ENCODE peak calls at places on chromosome 5, in six cellular contexts. S is A549, U is endothelial cell of umbilical vein, X is K562, T is HepG2, W is GM12878. A is an unnamed sample.

GRCh38 chr5:102421647-102422046 is 77.2 kb downstream of the SLCO6A1 start:
- DNase-seq in X (no peak), U (no peak), T (peak), S (no peak), W (no peak), A (no peak)

GRCh38 chr5:125766706-125767105 is 656.5 kb upstream of the GRAMD2B start:
- DNase-seq in U (no peak), S (no peak), T (no peak), X (no peak), W (no peak), A (no peak)

GRCh38 chr5:83844320-83845068 is 123.8 kb upstream of the HAPLN1 start:
- DNase-seq in W (peak), X (no peak), U (no peak), S (peak), T (no peak), A (peak)

GRCh38 chr5:111787006-111787405 is 30.0 kb upstream of the NREP start:
- DNase-seq in W (no peak), S (no peak), T (no peak), X (no peak), U (no peak), A (no peak)

GRCh38 chr5:97049175-97049574 is 93.2 kb downstream of the LIX1 start:
- DNase-seq in W (no peak), T (no peak), S (no peak), X (no peak), U (no peak), A (no peak)

GRCh38 chr5:60509519-60509918 is 190.4 kb downstream of the DEPDC1B start:
- DNase-seq in S (no peak), U (no peak), W (no peak), X (no peak), T (no peak), A (no peak)

GRCh38 chr5:149838881-149839739 is 105.5 kb downstream of the PDE6A start:
- DNase-seq in W (no peak), T (no peak), X (no peak), S (peak), U (no peak), A (no peak)

GRCh38 chr5:189976-190365 is 1.3 kb upstream of the LRRC14B start:
- DNase-seq in S (no peak), U (no peak), T (no peak), X (peak), W (no peak), A (no peak)

GRCh38 chr5:77129386-77129785 is 42.3 kb upstream of the ZBED3 start:
- DNase-seq in S (peak), W (no peak), X (no peak), U (peak), T (peak), A (peak)

GRCh38 chr5:110477923-110478322 is 248.5 kb downstream of the TMEM232 start:
- DNase-seq in X (no peak), S (no peak), U (no peak), W (no peak), T (no peak), A (no peak)

GRCh38 chr5:13558408-13558807 is 386.1 kb downstream of the DNAH5 start:
- DNase-seq in W (no peak), T (no peak), U (no peak), X (no peak), S (no peak), A (no peak)

GRCh38 chr5:1649554-1649953 is 125.8 kb upstream of the LPCAT1 start:
- DNase-seq in W (no peak), T (no peak), U (no peak), S (no peak), X (no peak), A (no peak)

GRCh38 chr5:3103241-3103855 is 351.9 kb upstream of the IRX2 start:
- DNase-seq in T (no peak), U (no peak), S (no peak), X (no peak), W (no peak), A (peak)

GRCh38 chr5:160923431-160923830 is 71.4 kb upstream of the ATP10B start:
- DNase-seq in X (no peak), W (no peak), T (peak), S (no peak), U (no peak), A (no peak)

GRCh38 chr5:127699416-127699815 is 3.8 kb upstream of the CCDC192 start:
- DNase-seq in S (no peak), W (no peak), X (no peak), U (no peak), T (no peak), A (no peak)

GRCh38 chr5:88548136-88548535 is 279.5 kb upstream of the TMEM161B start:
- DNase-seq in U (no peak), S (no peak), W (no peak), X (no peak), T (no peak), A (no peak)

GRCh38 chr5:180831139-180832080 is 28.8 kb upstream of the MGAT1 start:
- DNase-seq in T (no peak), X (peak), W (no peak), U (peak), S (peak), A (peak)
- TF ChIP-seq CTCF in T (no peak), X (no peak), W (no peak), U (no peak), S (no peak), A (no peak)

GRCh38 chr5:76083555-76084495 is 642 bp downstream of the SV2C start:
- DNase-seq in W (no peak), S (no peak), T (no peak), X (no peak), U (no peak), A (no peak)
- TF ChIP-seq MYC in W (no peak), S (no peak), T (no peak), X (no peak), U (no peak), A (no peak)

GRCh38 chr5:173671121-173671949 is 54.9 kb upstream of the BOD1 start:
- DNase-seq in S (no peak), W (no peak), T (peak), U (no peak), X (no peak), A (peak)
- TF ChIP-seq POLR2A in S (no peak), W (no peak), T (no peak), U (no peak), X (no peak), A (no peak)

GRCh38 chr5:139749242-139749641 is 46.4 kb upstream of the PSD2 start:
- DNase-seq in U (no peak), S (no peak), W (no peak), X (no peak), T (no peak), A (no peak)

GRCh38 chr5:139746691-139747582 is 48.7 kb upstream of the PSD2 start:
- DNase-seq in T (no peak), U (no peak), S (no peak), W (peak), X (peak), A (peak)

GRCh38 chr5:139745800-139746690 is 49.6 kb upstream of the PSD2 start:
- DNase-seq in X (peak), S (peak), T (peak), U (peak), W (no peak), A (peak)

GRCh38 chr5:139747583-139748504 is 47.8 kb upstream of the PSD2 start:
- DNase-seq in X (peak), U (peak), T (no peak), S (no peak), W (no peak), A (peak)

GRCh38 chr5:139748505-139748826 is 47.1 kb upstream of the PSD2 start:
- DNase-seq in S (no peak), X (no peak), W (no peak), U (no peak), T (no peak), A (no peak)
- TF ChIP-seq CTCF in S (no peak), X (no peak), W (no peak), U (no peak), T (no peak), A (no peak)

GRCh38 chr5:72598461-72599433 is 91.5 kb upstream of the ZNF366 start:
- DNase-seq in T (peak), U (peak), W (no peak), X (no peak), S (no peak), A (peak)

GRCh38 chr5:72596956-72597355 is 89.7 kb upstream of the ZNF366 start:
- DNase-seq in S (no peak), T (no peak), W (no peak), U (peak), X (peak), A (no peak)

GRCh38 chr5:72600401-72600981 is 93.3 kb upstream of the ZNF366 start:
- DNase-seq in T (no peak), X (no peak), U (peak), W (no peak), S (peak), A (peak)

GRCh38 chr5:72599519-72600400 is 92.5 kb upstream of the ZNF366 start:
- DNase-seq in U (peak), W (no peak), T (no peak), X (no peak), S (peak), A (no peak)

DNA sequence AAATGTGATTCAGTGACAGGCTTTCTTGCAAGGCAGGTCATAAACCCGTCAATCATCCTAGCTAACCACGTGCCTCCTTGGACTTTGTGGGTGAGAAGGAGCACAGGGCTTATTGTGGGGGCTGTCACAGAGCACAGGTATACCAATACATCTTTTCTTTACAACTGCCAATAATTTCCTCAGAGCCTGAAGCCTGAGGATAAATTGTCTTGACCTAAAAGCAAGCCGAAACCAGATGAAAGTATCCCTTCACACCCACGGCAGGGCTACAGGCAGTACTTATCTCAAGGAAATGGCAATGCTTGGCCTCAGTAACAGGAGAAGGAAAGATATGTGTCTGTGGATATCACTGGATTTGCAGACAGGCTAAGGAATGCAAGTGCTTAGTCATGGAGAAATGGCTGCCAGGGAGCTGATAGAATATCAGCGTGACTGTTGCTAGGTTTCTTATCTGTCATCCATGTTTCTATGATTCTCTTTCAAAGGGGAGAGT is 90.3 kb upstream of the ZNF366 start:
- DNase-seq in U (peak), W (no peak), S (peak), X (peak), T (no peak), A (no peak)
- TF ChIP-seq MYC in U (no peak), W (no peak), S (no peak), X (no peak), T (no peak), A (no peak)

GRCh38 chr5:36723921-36724320 is 117.5 kb downstream of the SLC1A3 start:
- DNase-seq in U (no peak), S (no peak), X (no peak), T (no peak), W (peak), A (peak)

GRCh38 chr5:36726317-36726716 is 119.9 kb downstream of the SLC1A3 start:
- DNase-seq in W (no peak), X (no peak), T (no peak), U (no peak), S (no peak), A (no peak)

GRCh38 chr5:36722913-36723312 is 116.5 kb downstream of the SLC1A3 start:
- DNase-seq in U (no peak), T (no peak), W (peak), X (no peak), S (no peak), A (no peak)

GRCh38 chr5:36726767-36727166 is 120.4 kb downstream of the SLC1A3 start:
- DNase-seq in S (no peak), X (no peak), W (no peak), U (no peak), T (no peak), A (no peak)

DNA sequence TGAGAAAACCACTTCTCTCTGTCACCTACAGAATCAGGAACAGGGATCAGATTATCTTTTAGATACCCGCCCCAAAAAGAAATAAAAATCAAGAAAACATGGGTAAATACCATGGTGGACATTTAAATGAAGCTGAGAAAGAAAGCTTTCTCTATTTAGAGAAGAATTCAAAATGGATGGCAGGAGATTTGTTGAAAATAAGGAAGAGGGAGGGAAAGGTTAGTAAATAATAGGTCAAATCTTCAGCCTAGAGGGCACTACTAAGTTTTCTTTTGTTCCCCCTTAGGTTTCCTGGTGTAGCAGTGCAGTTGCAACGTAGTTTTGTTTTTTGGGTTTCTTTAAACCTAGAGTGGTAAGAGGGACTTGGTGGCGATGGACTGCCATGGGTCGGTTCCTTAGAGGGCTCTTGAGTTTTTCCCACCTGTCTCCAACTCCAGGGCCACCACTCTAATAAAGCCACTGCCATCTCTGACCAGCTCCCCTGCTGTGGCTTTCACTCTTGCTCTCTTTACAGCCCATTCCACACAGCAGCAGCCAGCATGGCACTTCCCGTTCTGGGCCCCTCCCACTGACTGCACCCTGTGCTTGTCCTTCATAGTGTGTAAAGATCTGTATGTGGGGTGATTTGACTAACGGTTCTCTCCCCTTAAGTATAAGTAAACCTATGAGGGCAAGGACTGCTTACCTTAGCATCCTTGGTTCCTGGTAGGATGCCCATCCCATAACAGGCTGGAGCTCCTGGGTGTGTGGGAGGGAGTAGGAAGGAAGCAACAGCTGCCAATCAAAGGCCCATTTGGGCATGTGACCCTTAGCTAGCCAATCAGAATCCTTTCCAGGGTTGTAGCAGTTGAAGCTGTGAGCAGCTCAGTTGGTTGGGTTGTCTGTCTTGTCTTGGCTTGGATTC is 118.3 kb downstream of the SLC1A3 start:
- DNase-seq in U (no peak), T (no peak), S (peak), X (peak), W (peak), A (peak)
- TF ChIP-seq POLR2A in U (no peak), T (no peak), S (no peak), X (no peak), W (peak), A (peak)

DNA sequence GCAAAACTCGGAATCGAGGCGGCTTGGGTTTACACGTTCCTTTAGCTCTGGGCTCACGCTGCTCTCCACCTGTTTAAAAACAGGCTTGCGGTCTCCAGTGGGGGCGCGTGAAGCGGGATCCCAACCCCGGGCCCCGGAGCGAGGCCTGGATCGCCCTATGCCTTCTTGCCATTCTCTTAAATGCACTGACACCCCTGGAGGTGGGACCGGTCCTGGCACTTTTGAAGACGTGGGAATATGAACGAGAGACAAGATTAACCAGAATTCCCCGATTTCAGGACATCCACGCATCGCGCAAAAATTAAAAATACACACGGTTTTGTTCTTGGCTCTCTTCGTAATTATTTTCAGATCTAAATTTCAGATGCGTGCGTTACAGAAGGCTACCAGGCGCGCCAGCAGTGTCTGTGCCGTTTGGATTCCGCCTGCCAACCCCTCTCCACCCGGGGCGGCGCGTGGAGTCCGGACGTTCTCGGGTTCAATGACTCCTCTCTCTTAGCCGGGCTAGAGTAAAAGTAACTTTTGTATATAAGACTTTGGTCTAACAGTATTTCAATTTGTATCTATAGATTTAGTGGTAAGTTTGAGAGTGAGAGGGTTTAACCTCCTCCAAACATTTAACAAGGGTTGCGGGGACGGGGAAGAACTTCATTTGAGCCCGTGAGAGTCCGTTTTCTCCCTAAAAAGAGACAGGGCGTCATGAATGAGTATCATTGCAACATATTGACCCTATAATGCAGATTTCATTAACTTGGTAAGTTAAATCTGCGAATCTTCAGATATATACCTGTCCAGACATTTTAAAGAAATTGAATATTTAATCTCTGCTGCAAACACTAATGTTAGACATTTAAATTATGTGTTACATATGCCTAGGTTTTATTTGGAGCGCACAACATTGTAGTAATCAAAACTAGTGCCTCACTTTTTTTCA is 3.8 kb downstream of the FOXD1 start:
- DNase-seq in W (no peak), X (no peak), U (no peak), T (no peak), S (no peak), A (no peak)
- TF ChIP-seq CTCF in W (no peak), X (no peak), U (no peak), T (no peak), S (no peak), A (no peak)

DNA sequence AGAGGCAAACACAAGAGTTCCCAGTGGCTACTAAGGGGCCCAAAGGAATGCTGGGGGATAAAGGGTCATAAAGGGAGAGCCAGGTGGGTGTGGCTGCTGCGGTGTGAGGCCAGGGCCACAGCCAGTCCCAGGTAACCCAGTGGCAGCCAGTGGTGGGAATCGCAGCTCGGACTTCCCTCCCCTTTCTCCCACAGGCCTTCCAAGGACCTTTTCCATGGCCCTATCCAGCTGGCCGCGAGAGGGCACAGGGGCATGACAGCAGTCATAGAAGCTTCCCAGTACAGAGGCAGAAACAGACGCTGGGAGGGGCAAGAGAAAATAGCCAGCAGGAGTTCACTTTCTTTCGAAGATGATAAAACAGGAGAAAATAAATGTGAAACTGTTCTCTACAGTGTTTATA is 257.6 kb downstream of the SEMA5A start:
- DNase-seq in S (no peak), X (no peak), W (no peak), U (no peak), T (no peak), A (no peak)
- TF ChIP-seq MYC in S (no peak), X (no peak), W (no peak), U (no peak), T (no peak), A (no peak)

A was measured in NB4.